ENCODE peak calls at places on chromosomes 6 and 20, in four cellular contexts. One of them, this sample, is unnamed. For H3K4me1, the result is how much of the 10 kb centered on the place peaks cover.

GRCh38 chr6:3352678-3353077 is 93.9 kb downstream of the PSMG4 start:
- DNase-seq in testis: no peak
- DNase-seq in right lobe of liver: peak
- DNase-seq in ovary: no peak
- DNase-seq in this sample: peak

GRCh38 chr6:159074120-159074684 is 29.4 kb upstream of the TAGAP start:
- DNase-seq in ovary: no peak
- DNase-seq in testis: peak
- DNase-seq in right lobe of liver: no peak
- DNase-seq in this sample: no peak

GRCh38 chr6:34478796-34479195 is 12.9 kb downstream of the PACSIN1 start:
- DNase-seq in ovary: no peak
- DNase-seq in right lobe of liver: no peak
- DNase-seq in testis: no peak
- DNase-seq in this sample: no peak

GRCh38 chr20:41078329-41078728 is 49.7 kb downstream of the TOP1 start:
- DNase-seq in right lobe of liver: no peak
- DNase-seq in ovary: no peak
- DNase-seq in testis: no peak
- DNase-seq in this sample: no peak

GRCh38 chr20:15703171-15703911 is 869.9 kb downstream of the KIF16B start:
- DNase-seq in ovary: no peak
- DNase-seq in right lobe of liver: no peak
- DNase-seq in testis: no peak
- DNase-seq in this sample: no peak

GRCh38 chr20:43824699-43825402 is 89.8 kb upstream of the TOX2 start:
- DNase-seq in ovary: no peak
- DNase-seq in right lobe of liver: no peak
- DNase-seq in testis: no peak
- DNase-seq in this sample: peak

GRCh38 chr20:37457928-37458327 is 63.1 kb upstream of the NNAT start:
- DNase-seq in testis: no peak
- DNase-seq in ovary: no peak
- DNase-seq in right lobe of liver: no peak
- DNase-seq in this sample: no peak

GRCh38 chr20:3655032-3655405 is 8.2 kb downstream of the GFRA4 start:
- DNase-seq in ovary: no peak
- DNase-seq in right lobe of liver: no peak
- DNase-seq in testis: no peak
- DNase-seq in this sample: no peak

GRCh38 chr20:44279228-44279627 is 31.8 kb downstream of the FITM2 start:
- DNase-seq in ovary: peak
- DNase-seq in testis: peak
- DNase-seq in right lobe of liver: no peak
- DNase-seq in this sample: no peak

GRCh38 chr20:32109392-32110172 is at the start of gene TM9SF4:
- DNase-seq in right lobe of liver: peak
- DNase-seq in testis: peak
- DNase-seq in ovary: peak
- DNase-seq in this sample: peak

GRCh38 chr20:63116412-63117106 is 99.4 kb downstream of the YTHDF1 start:
- DNase-seq in testis: peak
- DNase-seq in ovary: no peak
- DNase-seq in right lobe of liver: peak
- DNase-seq in this sample: no peak

GRCh38 chr20:49559411-49560081 is 8.4 kb downstream of the PTGIS start:
- DNase-seq in testis: no peak
- DNase-seq in ovary: no peak
- DNase-seq in right lobe of liver: no peak
- DNase-seq in this sample: peak

GRCh38 chr20:2151805-2152727 is 50.4 kb downstream of the STK35 start:
- DNase-seq in ovary: no peak
- DNase-seq in testis: no peak
- DNase-seq in right lobe of liver: no peak
- DNase-seq in this sample: no peak

GRCh38 chr20:21251278-21251677 is 51.9 kb upstream of the XRN2 start:
- DNase-seq in testis: no peak
- DNase-seq in right lobe of liver: no peak
- DNase-seq in ovary: no peak
- DNase-seq in this sample: no peak

GRCh38 chr20:57922701-57923100 is 212.9 kb upstream of the PMEPA1 start:
- DNase-seq in right lobe of liver: no peak
- DNase-seq in ovary: no peak
- DNase-seq in testis: no peak
- DNase-seq in this sample: no peak

GRCh38 chr6:122246906-122247658 is 152.4 kb upstream of the HSF2 start:
- DNase-seq in ovary: no peak
- DNase-seq in testis: no peak
- DNase-seq in right lobe of liver: no peak
- DNase-seq in this sample: no peak

GRCh38 chr20:34195355-34195754 is 45.9 kb upstream of the ASIP start:
- DNase-seq in ovary: no peak
- DNase-seq in right lobe of liver: no peak
- DNase-seq in testis: no peak
- DNase-seq in this sample: no peak

GRCh38 chr6:231779-232178 is 60.5 kb upstream of the DUSP22 start:
- DNase-seq in right lobe of liver: no peak
- DNase-seq in testis: no peak
- DNase-seq in ovary: no peak
- DNase-seq in this sample: no peak

GRCh38 chr20:2066461-2067122 is 35.0 kb upstream of the STK35 start:
- DNase-seq in ovary: no peak
- DNase-seq in right lobe of liver: no peak
- DNase-seq in testis: no peak
- DNase-seq in this sample: no peak

DNA sequence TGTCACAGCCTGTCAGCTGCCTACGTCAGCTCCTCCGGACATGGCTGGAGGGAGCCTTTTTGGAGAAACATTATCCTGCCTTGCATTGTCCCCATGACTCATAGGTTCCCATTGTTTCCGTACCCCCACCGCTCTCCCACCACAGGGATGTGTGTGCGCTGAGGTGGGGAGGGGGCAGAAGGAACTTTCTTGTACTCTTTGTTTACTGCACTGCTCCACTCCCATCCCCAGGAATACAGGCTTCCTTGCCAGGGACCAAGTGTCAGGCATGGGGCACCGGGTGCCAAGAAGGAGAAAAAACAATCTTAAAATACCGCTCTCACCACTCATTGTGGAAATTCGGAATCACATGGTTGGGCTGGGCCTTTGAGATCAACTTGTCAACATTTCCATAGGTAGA is 51.0 kb downstream of the KCNK5 start:
- DNase-seq in ovary: no peak
- DNase-seq in right lobe of liver: no peak
- DNase-seq in testis: no peak
- DNase-seq in this sample: peak
- TF ChIP-seq POLR2A in ovary: no peak
- TF ChIP-seq POLR2A in right lobe of liver: no peak
- TF ChIP-seq POLR2A in testis: no peak
- TF ChIP-seq POLR2A in this sample: no peak

DNA sequence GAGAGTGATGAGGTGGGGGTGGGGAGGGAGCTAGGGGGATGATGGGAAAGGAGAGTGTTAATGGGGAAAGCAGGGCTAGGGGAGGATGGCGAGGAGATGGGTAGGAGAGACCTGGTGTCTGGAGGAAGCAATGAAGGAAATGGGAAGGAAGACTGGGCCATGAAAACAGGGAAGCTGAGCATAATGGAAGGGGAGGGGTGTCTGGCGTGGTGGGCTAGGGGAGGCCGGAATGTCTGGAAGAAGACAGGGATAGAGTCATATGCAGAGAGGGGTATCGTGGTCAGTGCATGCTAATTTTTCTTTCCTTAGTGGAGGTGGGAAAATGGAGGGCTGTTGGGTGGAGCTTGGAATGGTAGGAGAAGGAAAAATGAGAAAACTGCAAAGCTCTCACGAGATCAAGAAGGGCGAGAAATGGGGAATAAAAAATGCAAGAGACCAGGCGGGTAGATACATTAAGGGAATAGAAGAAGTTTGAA is 423 bp downstream of the KLHDC3 start:
- DNase-seq in right lobe of liver: no peak
- DNase-seq in testis: no peak
- DNase-seq in ovary: no peak
- DNase-seq in this sample: no peak
- H3K4me1 ChIP-seq in right lobe of liver: under half
- H3K4me1 ChIP-seq in testis: under half
- H3K4me1 ChIP-seq in ovary: under half
- H3K4me1 ChIP-seq in this sample: under half

GRCh38 chr6:27133281-27134227 is 113.9 kb upstream of the PRSS16 start:
- DNase-seq in right lobe of liver: peak
- DNase-seq in testis: peak
- DNase-seq in ovary: no peak
- DNase-seq in this sample: peak
- TF ChIP-seq POLR2A in right lobe of liver: peak
- TF ChIP-seq POLR2A in testis: no peak
- TF ChIP-seq POLR2A in ovary: no peak
- TF ChIP-seq POLR2A in this sample: no peak

GRCh38 chr6:111724505-111724904 is 118.8 kb upstream of the TRAF3IP2 start:
- DNase-seq in ovary: no peak
- DNase-seq in testis: no peak
- DNase-seq in right lobe of liver: no peak
- DNase-seq in this sample: no peak
- H3K4me1 ChIP-seq in ovary: under half
- H3K4me1 ChIP-seq in testis: under half
- H3K4me1 ChIP-seq in right lobe of liver: under half
- H3K4me1 ChIP-seq in this sample: under half

GRCh38 chr20:35640724-35641123 is 24.0 kb downstream of the CPNE1 start:
- DNase-seq in ovary: no peak
- DNase-seq in testis: no peak
- DNase-seq in right lobe of liver: no peak
- DNase-seq in this sample: no peak

GRCh38 chr20:35643045-35643444 is 21.7 kb downstream of the CPNE1 start:
- DNase-seq in testis: no peak
- DNase-seq in right lobe of liver: no peak
- DNase-seq in ovary: no peak
- DNase-seq in this sample: no peak

GRCh38 chr20:35637266-35637665 is 21.6 kb downstream of the SPAG4 start:
- DNase-seq in testis: no peak
- DNase-seq in ovary: no peak
- DNase-seq in right lobe of liver: no peak
- DNase-seq in this sample: no peak

GRCh38 chr20:35644806-35645205 is 19.9 kb downstream of the CPNE1 start:
- DNase-seq in testis: no peak
- DNase-seq in right lobe of liver: no peak
- DNase-seq in ovary: no peak
- DNase-seq in this sample: no peak

DNA sequence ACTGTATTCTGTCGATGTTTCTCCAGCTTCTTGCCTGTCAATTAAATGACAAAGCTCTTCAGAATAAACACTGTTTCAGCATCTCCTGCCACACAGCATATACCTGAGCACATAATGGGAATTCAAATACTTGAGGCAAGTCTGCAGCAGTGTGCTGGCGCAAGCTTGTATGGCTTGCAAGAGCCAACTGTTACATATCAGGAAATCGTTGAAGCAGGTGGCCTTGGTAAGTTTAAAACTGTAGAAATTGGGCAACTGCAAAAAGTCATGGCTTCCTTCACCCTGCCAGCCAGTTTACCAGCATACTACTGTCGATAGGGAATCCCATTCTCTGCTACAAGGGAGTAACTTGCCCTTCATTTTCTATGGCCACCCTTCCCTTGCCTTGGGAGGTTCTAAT is 23.0 kb downstream of the CPNE1 start:
- DNase-seq in testis: no peak
- DNase-seq in right lobe of liver: no peak
- DNase-seq in ovary: no peak
- DNase-seq in this sample: no peak
- TF ChIP-seq POLR2A in testis: no peak
- TF ChIP-seq POLR2A in right lobe of liver: no peak
- TF ChIP-seq POLR2A in ovary: no peak
- TF ChIP-seq POLR2A in this sample: no peak

DNA sequence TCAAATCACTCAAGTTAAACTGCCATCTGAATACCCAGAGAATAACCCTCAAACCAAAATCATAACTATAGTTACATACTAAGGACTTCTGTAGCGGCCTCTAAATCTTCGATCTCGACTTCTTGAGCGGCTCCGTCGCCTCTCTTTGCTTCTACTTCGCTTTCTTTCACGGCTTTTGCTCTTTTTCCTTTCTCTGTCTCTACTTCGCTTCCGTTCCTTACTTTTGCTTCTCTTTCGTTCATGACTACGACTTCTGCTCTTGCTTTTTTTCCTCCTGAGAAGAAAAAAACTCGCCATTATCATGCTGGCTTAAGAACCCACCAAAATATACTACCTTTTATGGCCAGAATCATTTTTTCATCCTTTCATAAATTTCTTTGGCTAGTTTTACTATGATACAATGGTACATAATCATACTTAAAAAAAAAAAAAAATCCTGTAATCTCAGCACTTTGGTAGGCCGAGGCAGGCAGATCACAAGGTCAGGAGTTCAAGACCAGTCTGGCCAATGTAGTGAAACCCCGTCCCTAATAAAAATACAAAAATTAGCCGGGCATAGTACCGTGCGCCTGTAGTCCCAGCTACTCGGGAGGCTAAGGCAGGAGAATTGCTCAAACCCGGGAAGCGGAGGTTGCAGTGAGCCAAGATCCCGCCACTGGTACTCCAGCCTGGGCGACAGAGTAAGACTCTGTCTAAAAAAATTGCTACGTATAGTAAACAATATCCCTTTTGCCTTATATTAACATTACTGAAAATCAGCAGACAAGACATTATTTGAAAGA is 10.0 kb downstream of the RBM39 start:
- DNase-seq in testis: no peak
- DNase-seq in right lobe of liver: no peak
- DNase-seq in ovary: no peak
- DNase-seq in this sample: no peak
- H3K4me1 ChIP-seq in testis: under half
- H3K4me1 ChIP-seq in right lobe of liver: under half
- H3K4me1 ChIP-seq in ovary: under half
- H3K4me1 ChIP-seq in this sample: half or more

DNA sequence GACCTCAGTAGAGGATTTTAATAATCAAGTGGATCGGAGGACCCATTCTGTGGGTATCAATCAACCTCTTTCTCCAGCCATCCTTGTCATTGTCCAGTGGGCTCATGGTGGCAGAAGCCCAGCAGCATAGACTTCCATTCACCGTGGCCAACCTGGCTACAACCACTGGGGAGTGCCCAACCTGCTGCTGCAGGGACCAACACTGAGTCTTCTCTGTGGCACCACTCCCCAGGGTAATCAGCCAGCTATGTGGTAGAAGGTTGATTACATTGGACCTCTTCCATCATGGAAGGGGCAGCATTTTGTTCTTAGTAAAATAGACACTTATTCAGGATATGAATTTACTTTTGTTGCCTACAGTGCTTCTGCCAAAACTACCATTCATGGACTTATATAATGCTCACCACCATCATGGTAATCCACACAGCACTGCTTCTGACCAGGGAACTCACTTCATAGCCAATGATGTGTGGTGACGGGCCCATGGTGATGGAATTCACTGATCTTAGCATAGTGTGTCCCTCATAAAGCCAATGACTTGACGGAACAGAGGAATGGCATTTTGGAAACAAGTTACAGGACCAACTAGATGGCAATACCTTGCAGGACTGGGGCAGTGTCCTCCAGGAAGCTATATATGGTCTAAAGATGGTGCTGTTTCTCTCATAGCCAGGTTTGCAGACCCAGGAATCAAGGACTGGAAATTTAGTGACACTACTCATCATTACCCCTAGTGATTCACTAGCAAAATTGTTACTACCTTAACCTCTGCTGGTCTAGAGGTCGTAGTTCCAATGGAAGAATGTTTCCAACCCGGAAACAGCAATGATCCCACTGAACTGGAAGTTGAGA is 7.6 kb downstream of the CD24 start:
- DNase-seq in right lobe of liver: no peak
- DNase-seq in testis: no peak
- DNase-seq in ovary: no peak
- DNase-seq in this sample: no peak
- TF ChIP-seq POLR2A in right lobe of liver: no peak
- TF ChIP-seq POLR2A in testis: no peak
- TF ChIP-seq POLR2A in ovary: no peak
- TF ChIP-seq POLR2A in this sample: no peak

This sample was measured in sigmoid colon.